ENCODE peak calls at places on chromosomes 4 and X, in eight cellular contexts. One of them, this sample, is unnamed.

GRCh38 chr4:85522836-85523235 is 47.9 kb downstream of the ARHGAP24 start:
- DNase-seq in KG1: no peak
- DNase-seq in occipital lobe: no peak
- DNase-seq in dorsolateral prefrontal cortex: no peak
- DNase-seq in ureter: no peak
- DNase-seq in NCI-H1092: no peak
- DNase-seq in CD4-positive, alpha-beta T cell: no peak
- DNase-seq in mesendoderm: peak
- DNase-seq in this sample: no peak

GRCh38 chrX:2697741-2698294 is 6.7 kb downstream of the CD99 start:
- DNase-seq in KG1: no peak
- DNase-seq in ureter: no peak
- DNase-seq in dorsolateral prefrontal cortex: no peak
- DNase-seq in NCI-H1092: no peak
- DNase-seq in CD4-positive, alpha-beta T cell: no peak
- DNase-seq in occipital lobe: no peak
- DNase-seq in mesendoderm: no peak
- DNase-seq in this sample: no peak

GRCh38 chr4:120144634-120145033 is 78.0 kb upstream of the MAD2L1 start:
- DNase-seq in KG1: no peak
- DNase-seq in mesendoderm: peak
- DNase-seq in occipital lobe: no peak
- DNase-seq in NCI-H1092: no peak
- DNase-seq in dorsolateral prefrontal cortex: no peak
- DNase-seq in ureter: no peak
- DNase-seq in CD4-positive, alpha-beta T cell: no peak
- DNase-seq in this sample: no peak

GRCh38 chr4:42474406-42474805 is 77.1 kb downstream of the SHISA3 start:
- DNase-seq in KG1: no peak
- DNase-seq in mesendoderm: no peak
- DNase-seq in NCI-H1092: no peak
- DNase-seq in CD4-positive, alpha-beta T cell: no peak
- DNase-seq in occipital lobe: no peak
- DNase-seq in ureter: no peak
- DNase-seq in dorsolateral prefrontal cortex: no peak
- DNase-seq in this sample: no peak

GRCh38 chr4:81162752-81163458 is 52.1 kb downstream of the PRKG2 start:
- DNase-seq in mesendoderm: no peak
- DNase-seq in occipital lobe: no peak
- DNase-seq in ureter: no peak
- DNase-seq in CD4-positive, alpha-beta T cell: no peak
- DNase-seq in KG1: no peak
- DNase-seq in NCI-H1092: no peak
- DNase-seq in dorsolateral prefrontal cortex: no peak
- DNase-seq in this sample: no peak

GRCh38 chrX:154002215-154002719 is 17.4 kb downstream of the IRAK1 start:
- DNase-seq in mesendoderm: peak
- DNase-seq in occipital lobe: peak
- DNase-seq in CD4-positive, alpha-beta T cell: no peak
- DNase-seq in KG1: peak
- DNase-seq in NCI-H1092: peak
- DNase-seq in dorsolateral prefrontal cortex: no peak
- DNase-seq in ureter: no peak
- DNase-seq in this sample: no peak

GRCh38 chr4:185567828-185568442 is 32.6 kb upstream of the PDLIM3 start:
- DNase-seq in NCI-H1092: no peak
- DNase-seq in KG1: no peak
- DNase-seq in dorsolateral prefrontal cortex: peak
- DNase-seq in CD4-positive, alpha-beta T cell: no peak
- DNase-seq in occipital lobe: peak
- DNase-seq in mesendoderm: peak
- DNase-seq in ureter: peak
- DNase-seq in this sample: peak

GRCh38 chr4:2008671-2008920 is 178 bp downstream of the NELFA start:
- DNase-seq in occipital lobe: no peak
- DNase-seq in KG1: no peak
- DNase-seq in dorsolateral prefrontal cortex: no peak
- DNase-seq in ureter: no peak
- DNase-seq in NCI-H1092: no peak
- DNase-seq in mesendoderm: no peak
- DNase-seq in CD4-positive, alpha-beta T cell: no peak
- DNase-seq in this sample: no peak

GRCh38 chrX:155577682-155578081 is 35.1 kb downstream of the TMLHE start:
- DNase-seq in NCI-H1092: no peak
- DNase-seq in mesendoderm: peak
- DNase-seq in CD4-positive, alpha-beta T cell: no peak
- DNase-seq in occipital lobe: no peak
- DNase-seq in ureter: no peak
- DNase-seq in dorsolateral prefrontal cortex: no peak
- DNase-seq in KG1: no peak
- DNase-seq in this sample: no peak

GRCh38 chr4:111937368-111937767 is 207.9 kb upstream of the FAM241A start:
- DNase-seq in mesendoderm: peak
- DNase-seq in CD4-positive, alpha-beta T cell: no peak
- DNase-seq in dorsolateral prefrontal cortex: no peak
- DNase-seq in KG1: no peak
- DNase-seq in occipital lobe: no peak
- DNase-seq in NCI-H1092: no peak
- DNase-seq in ureter: no peak
- DNase-seq in this sample: no peak

GRCh38 chr4:71026086-71026485 is 32.6 kb downstream of the DCK start:
- DNase-seq in occipital lobe: no peak
- DNase-seq in NCI-H1092: no peak
- DNase-seq in mesendoderm: no peak
- DNase-seq in ureter: no peak
- DNase-seq in CD4-positive, alpha-beta T cell: no peak
- DNase-seq in KG1: no peak
- DNase-seq in dorsolateral prefrontal cortex: no peak
- DNase-seq in this sample: no peak

GRCh38 chrX:120653000-120653399 is 23.1 kb upstream of the C1GALT1C1 start:
- DNase-seq in ureter: no peak
- DNase-seq in CD4-positive, alpha-beta T cell: no peak
- DNase-seq in mesendoderm: peak
- DNase-seq in NCI-H1092: no peak
- DNase-seq in dorsolateral prefrontal cortex: no peak
- DNase-seq in occipital lobe: no peak
- DNase-seq in KG1: no peak
- DNase-seq in this sample: no peak

GRCh38 chr4:8247047-8247930 is 22.3 kb upstream of the HTRA3 start:
- DNase-seq in dorsolateral prefrontal cortex: no peak
- DNase-seq in NCI-H1092: no peak
- DNase-seq in KG1: no peak
- DNase-seq in mesendoderm: no peak
- DNase-seq in CD4-positive, alpha-beta T cell: no peak
- DNase-seq in occipital lobe: no peak
- DNase-seq in ureter: no peak
- DNase-seq in this sample: no peak

GRCh38 chrX:17814557-17814956 is 46.5 kb downstream of the RAI2 start:
- DNase-seq in NCI-H1092: no peak
- DNase-seq in CD4-positive, alpha-beta T cell: no peak
- DNase-seq in dorsolateral prefrontal cortex: no peak
- DNase-seq in occipital lobe: no peak
- DNase-seq in ureter: no peak
- DNase-seq in KG1: no peak
- DNase-seq in mesendoderm: no peak
- DNase-seq in this sample: no peak

GRCh38 chrX:18434896-18435295 is 9.5 kb downstream of the CDKL5 start:
- DNase-seq in CD4-positive, alpha-beta T cell: no peak
- DNase-seq in mesendoderm: no peak
- DNase-seq in KG1: no peak
- DNase-seq in NCI-H1092: no peak
- DNase-seq in occipital lobe: no peak
- DNase-seq in ureter: no peak
- DNase-seq in dorsolateral prefrontal cortex: no peak
- DNase-seq in this sample: no peak

GRCh38 chrX:151816914-151817313 is 82.4 kb downstream of the CNGA2 start:
- DNase-seq in occipital lobe: no peak
- DNase-seq in KG1: no peak
- DNase-seq in CD4-positive, alpha-beta T cell: no peak
- DNase-seq in NCI-H1092: no peak
- DNase-seq in ureter: no peak
- DNase-seq in dorsolateral prefrontal cortex: no peak
- DNase-seq in mesendoderm: no peak
- DNase-seq in this sample: no peak